ENCODE peak calls at places on chromosomes 13 and 19, in four cellular contexts. One of them, this sample, is unnamed.

GRCh38 chr13:21800847-21801616 is 130.2 kb downstream of the FGF9 start:
- DNase-seq in heart left ventricle: no peak
- DNase-seq in GM06990: no peak
- DNase-seq in ovary: no peak
- DNase-seq in this sample: peak; percentile 75

GRCh38 chr13:64556391-64556790 is 2673.7 kb downstream of the PCDH9 start:
- DNase-seq in heart left ventricle: no peak
- DNase-seq in GM06990: no peak
- DNase-seq in ovary: no peak
- DNase-seq in this sample: no peak

GRCh38 chr19:40714519-40715299 is 2.0 kb downstream of the COQ8B start:
- DNase-seq in heart left ventricle: peak; percentile 95
- DNase-seq in GM06990: peak; percentile 92
- DNase-seq in ovary: peak; percentile 97
- DNase-seq in this sample: peak; percentile 92

GRCh38 chr19:38686530-38686888 is 39.1 kb downstream of the ACTN4 start:
- DNase-seq in ovary: no peak
- DNase-seq in GM06990: peak; percentile 43
- DNase-seq in heart left ventricle: no peak
- DNase-seq in this sample: no peak

GRCh38 chr13:99606322-99607089 is 105.2 kb downstream of the TM9SF2 start:
- DNase-seq in heart left ventricle: peak; percentile 93
- DNase-seq in ovary: peak; percentile 93
- DNase-seq in GM06990: peak; percentile 91
- DNase-seq in this sample: peak; percentile 88

GRCh38 chr13:100098445-100099116 is 9.7 kb downstream of the PCCA start:
- DNase-seq in ovary: no peak
- DNase-seq in heart left ventricle: no peak
- DNase-seq in GM06990: no peak
- DNase-seq in this sample: no peak

GRCh38 chr13:33904431-33904830 is 86.5 kb downstream of the RFC3 start:
- DNase-seq in ovary: no peak
- DNase-seq in heart left ventricle: no peak
- DNase-seq in GM06990: no peak
- DNase-seq in this sample: no peak

GRCh38 chr19:16293133-16294085 is 31.2 kb upstream of the KLF2 start:
- DNase-seq in GM06990: no peak
- DNase-seq in heart left ventricle: peak; percentile 78
- DNase-seq in ovary: peak; percentile 92
- DNase-seq in this sample: peak; percentile 8

GRCh38 chr13:114077938-114078335 is 54.5 kb downstream of the RASA3 start:
- DNase-seq in ovary: peak; percentile 26
- DNase-seq in GM06990: no peak
- DNase-seq in heart left ventricle: peak; percentile 19
- DNase-seq in this sample: no peak

GRCh38 chr13:24308488-24309020 is 826 bp upstream of the C1QTNF9 start:
- DNase-seq in heart left ventricle: no peak
- DNase-seq in ovary: no peak
- DNase-seq in GM06990: no peak
- DNase-seq in this sample: no peak

GRCh38 chr13:41966671-41967070 is 5.8 kb upstream of the VWA8 start:
- DNase-seq in heart left ventricle: no peak
- DNase-seq in ovary: no peak
- DNase-seq in GM06990: no peak
- DNase-seq in this sample: peak; percentile 50

GRCh38 chr19:919157-920050 is 2.3 kb downstream of the KISS1R start:
- DNase-seq in heart left ventricle: no peak
- DNase-seq in ovary: no peak
- DNase-seq in GM06990: peak; percentile 69
- DNase-seq in this sample: peak; percentile 62

GRCh38 chr19:2719910-2720776 is 1.0 kb downstream of the DIRAS1 start:
- DNase-seq in heart left ventricle: peak; percentile 49
- DNase-seq in ovary: no peak
- DNase-seq in GM06990: no peak
- DNase-seq in this sample: no peak

GRCh38 chr19:38046254-38047047 is 139.4 kb downstream of the SIPA1L3 start:
- DNase-seq in GM06990: peak; percentile 87
- DNase-seq in ovary: no peak
- DNase-seq in heart left ventricle: no peak
- DNase-seq in this sample: no peak

GRCh38 chr13:21676611-21677021 is 5.7 kb downstream of the FGF9 start:
- DNase-seq in GM06990: no peak
- DNase-seq in ovary: no peak
- DNase-seq in heart left ventricle: peak; percentile 43
- DNase-seq in this sample: peak; percentile 48

GRCh38 chr13:20699715-20700114 is 3.8 kb upstream of the IL17D start:
- DNase-seq in GM06990: no peak
- DNase-seq in heart left ventricle: no peak
- DNase-seq in ovary: no peak
- DNase-seq in this sample: no peak

GRCh38 chr13:30034448-30034795 is 184.0 kb upstream of the UBL3 start:
- DNase-seq in ovary: no peak
- DNase-seq in heart left ventricle: no peak
- DNase-seq in GM06990: no peak
- DNase-seq in this sample: no peak

DNA sequence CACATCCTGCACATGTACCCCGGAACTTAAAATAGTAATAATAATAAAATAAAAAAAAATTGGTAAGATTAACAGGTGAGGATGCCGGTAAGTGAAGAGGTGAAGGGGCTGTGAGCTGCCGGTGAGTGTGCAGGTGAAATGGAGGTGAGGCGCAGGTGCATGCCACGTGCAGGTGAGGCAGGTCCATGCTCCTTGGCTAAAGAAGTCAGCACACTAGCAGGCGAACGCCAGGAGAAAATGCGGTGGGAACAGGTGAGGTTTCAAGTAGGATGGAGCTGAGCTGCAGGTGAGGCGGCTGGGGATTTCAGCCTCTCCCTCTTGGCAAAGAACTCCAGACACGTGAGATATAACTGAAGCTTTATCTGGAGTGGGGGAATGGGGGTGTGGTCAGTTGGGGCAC is 7.5 kb upstream of the TNFSF14 start:
- DNase-seq in GM06990: no peak
- DNase-seq in heart left ventricle: no peak
- DNase-seq in ovary: no peak
- DNase-seq in this sample: no peak
- H3K4me3 ChIP-seq in GM06990: peak overlapping the region; percentile 15
- H3K4me3 ChIP-seq in heart left ventricle: no peak overlapping the region
- H3K4me3 ChIP-seq in ovary: no peak overlapping the region
- H3K4me3 ChIP-seq in this sample: no peak overlapping the region

GRCh38 chr13:44191504-44192171 is 182.0 kb upstream of the SERP2 start:
- DNase-seq in GM06990: no peak
- DNase-seq in ovary: no peak
- DNase-seq in heart left ventricle: peak; percentile 59
- DNase-seq in this sample: peak; percentile 67
- TF ChIP-seq CTCF in GM06990: peak; percentile 64
- TF ChIP-seq CTCF in ovary: peak; percentile 55
- TF ChIP-seq CTCF in heart left ventricle: peak; percentile 78
- TF ChIP-seq CTCF in this sample: peak; percentile 67

GRCh38 chr19:12886943-12887747 is at the start of gene KLF1:
- DNase-seq in heart left ventricle: no peak
- DNase-seq in GM06990: no peak
- DNase-seq in ovary: no peak
- DNase-seq in this sample: no peak

GRCh38 chr19:12884926-12885748 is 1.9 kb downstream of the KLF1 start:
- DNase-seq in ovary: peak; percentile 60
- DNase-seq in GM06990: peak; percentile 96
- DNase-seq in heart left ventricle: peak; percentile 72
- DNase-seq in this sample: peak; percentile 93

GRCh38 chr19:12884627-12884925 is 2.4 kb downstream of the KLF1 start:
- DNase-seq in GM06990: no peak
- DNase-seq in heart left ventricle: no peak
- DNase-seq in ovary: no peak
- DNase-seq in this sample: no peak

GRCh38 chr19:12884202-12884601 is 2.8 kb downstream of the KLF1 start:
- DNase-seq in heart left ventricle: no peak
- DNase-seq in ovary: no peak
- DNase-seq in GM06990: no peak
- DNase-seq in this sample: no peak

GRCh38 chr19:12885749-12886706 is 973 bp downstream of the KLF1 start:
- DNase-seq in GM06990: no peak
- DNase-seq in heart left ventricle: no peak
- DNase-seq in ovary: no peak
- DNase-seq in this sample: no peak
- H3K4me3 ChIP-seq in GM06990: peak overlapping the region; percentile 55
- H3K4me3 ChIP-seq in heart left ventricle: peak overlapping the region; percentile 41
- H3K4me3 ChIP-seq in ovary: no peak overlapping the region
- H3K4me3 ChIP-seq in this sample: peak overlapping the region; percentile 38

DNA sequence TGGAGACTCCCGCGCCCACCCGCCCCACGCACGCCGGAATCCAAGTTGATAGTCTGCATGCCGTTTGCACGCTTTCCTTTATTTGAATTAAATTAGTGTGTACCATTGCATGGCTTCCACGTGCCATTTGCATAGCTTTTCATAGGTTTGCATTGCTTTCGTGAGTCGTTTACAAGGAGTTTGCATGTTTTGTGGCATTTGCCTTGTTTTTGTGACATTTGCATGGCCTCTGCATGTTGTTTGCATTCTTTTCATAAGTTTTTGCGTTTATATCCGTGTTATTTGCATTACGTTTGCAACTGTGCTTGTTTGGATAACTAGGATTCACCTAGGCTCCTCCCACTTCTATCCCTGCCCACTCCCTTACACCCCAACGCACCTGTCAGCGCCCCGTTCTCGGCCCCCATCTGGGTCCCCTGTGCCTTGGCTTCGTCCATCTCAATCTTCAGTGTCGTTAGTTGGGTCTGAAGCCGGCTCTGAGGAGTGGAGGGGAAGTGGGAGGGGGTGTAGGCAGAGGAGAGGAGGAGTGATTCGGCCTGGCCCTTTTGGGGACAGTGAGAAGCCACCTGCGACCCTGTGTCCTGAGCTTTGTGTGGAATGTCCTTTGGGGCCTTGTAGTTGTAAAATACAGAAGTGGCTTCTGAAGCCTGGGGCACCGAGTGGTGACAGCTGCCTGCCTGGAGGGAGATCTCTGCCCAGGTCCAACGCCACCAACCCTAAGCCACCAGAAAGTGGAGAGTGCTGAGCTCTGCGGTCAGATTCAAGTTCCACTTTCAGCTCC is 2.4 kb downstream of the CCDC194 start:
- DNase-seq in GM06990: no peak
- DNase-seq in heart left ventricle: no peak
- DNase-seq in ovary: no peak
- DNase-seq in this sample: no peak
- TF ChIP-seq CTCF in GM06990: no peak
- TF ChIP-seq CTCF in heart left ventricle: no peak
- TF ChIP-seq CTCF in ovary: no peak
- TF ChIP-seq CTCF in this sample: no peak

DNA sequence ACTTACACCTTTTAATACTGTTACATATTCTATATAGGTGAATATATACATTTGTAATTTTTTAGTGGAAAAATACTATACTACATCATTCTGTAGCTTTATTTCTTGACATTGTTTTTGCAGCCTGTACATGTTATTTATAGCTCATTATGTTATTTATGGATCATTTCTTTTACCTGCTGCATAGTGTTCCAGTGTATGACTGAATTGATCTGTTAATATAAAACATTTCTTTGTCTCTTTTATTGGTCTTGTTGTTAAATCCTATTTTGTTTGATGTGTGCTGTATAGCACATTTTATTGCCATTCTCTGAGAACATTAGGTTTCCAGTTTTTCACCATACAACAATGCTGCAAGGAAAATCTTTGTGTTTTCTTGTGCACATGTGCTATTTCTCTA is 2.4 kb downstream of the SETDB2 start:
- DNase-seq in GM06990: no peak
- DNase-seq in heart left ventricle: no peak
- DNase-seq in ovary: no peak
- DNase-seq in this sample: no peak
- H3K4me3 ChIP-seq in GM06990: no peak overlapping the region
- H3K4me3 ChIP-seq in heart left ventricle: no peak overlapping the region
- H3K4me3 ChIP-seq in ovary: no peak overlapping the region
- H3K4me3 ChIP-seq in this sample: no peak overlapping the region

GRCh38 chr19:43779820-43780219 is 953 bp downstream of the KCNN4 start:
- DNase-seq in ovary: no peak
- DNase-seq in heart left ventricle: no peak
- DNase-seq in GM06990: no peak
- DNase-seq in this sample: no peak
- TF ChIP-seq CTCF in ovary: no peak
- TF ChIP-seq CTCF in heart left ventricle: no peak
- TF ChIP-seq CTCF in GM06990: peak; percentile 53
- TF ChIP-seq CTCF in this sample: peak; percentile 21

DNA sequence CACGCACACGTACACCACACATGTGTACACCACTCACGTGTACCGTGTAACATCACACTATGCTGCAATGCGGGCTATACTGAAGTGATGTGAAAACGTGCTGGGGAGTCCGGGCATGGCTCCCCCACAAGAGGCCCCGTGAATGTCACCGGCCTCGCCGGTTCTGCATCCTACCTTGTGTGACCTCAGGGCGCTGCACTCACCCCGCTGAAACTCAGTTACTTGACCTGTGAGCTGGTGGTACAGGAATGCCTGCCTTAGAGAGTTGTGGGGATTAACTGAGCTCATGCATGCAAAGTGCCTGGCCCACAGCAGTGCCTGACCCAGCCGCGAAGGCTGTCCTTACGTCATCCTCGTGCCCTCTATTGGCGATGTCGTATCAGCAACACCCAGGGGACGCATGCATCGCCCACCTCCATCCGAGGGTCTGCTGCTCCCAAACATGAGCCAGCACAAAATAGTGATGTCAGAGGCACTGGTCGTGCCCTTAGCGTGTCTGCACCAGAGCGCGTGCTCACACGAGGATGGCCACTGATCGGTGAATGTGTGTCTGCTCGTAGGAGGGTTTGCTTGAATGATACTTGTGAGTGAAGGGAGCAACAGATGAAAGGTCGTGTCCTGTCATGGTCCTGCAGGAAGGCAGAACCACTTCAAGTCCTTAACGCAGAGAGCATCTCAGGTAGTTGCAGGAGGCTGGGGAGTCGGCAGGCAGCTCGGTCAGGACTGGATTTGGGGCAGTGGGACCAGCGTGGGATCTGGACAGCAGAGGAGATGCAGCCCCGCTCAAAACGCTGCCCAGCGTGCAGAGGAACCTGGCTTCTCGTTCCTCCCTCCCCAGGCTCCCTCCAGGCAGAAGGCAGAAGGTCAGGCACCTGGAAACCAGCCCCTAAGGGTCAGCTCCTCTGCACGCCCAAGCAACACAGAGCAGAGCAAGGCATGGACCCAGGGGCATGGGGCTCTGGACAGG is 126.2 kb upstream of the SPACA7 start:
- DNase-seq in heart left ventricle: no peak
- DNase-seq in GM06990: no peak
- DNase-seq in ovary: no peak
- DNase-seq in this sample: no peak
- H3K4me3 ChIP-seq in heart left ventricle: no peak overlapping the region
- H3K4me3 ChIP-seq in GM06990: no peak overlapping the region
- H3K4me3 ChIP-seq in ovary: no peak overlapping the region
- H3K4me3 ChIP-seq in this sample: no peak overlapping the region

GRCh38 chr19:49916839-49917733 is 11.9 kb upstream of the ATF5 start:
- DNase-seq in GM06990: no peak
- DNase-seq in ovary: no peak
- DNase-seq in heart left ventricle: no peak
- DNase-seq in this sample: peak; percentile 35
- TF ChIP-seq CTCF in GM06990: peak; percentile 59
- TF ChIP-seq CTCF in ovary: no peak
- TF ChIP-seq CTCF in heart left ventricle: no peak
- TF ChIP-seq CTCF in this sample: peak; percentile 55

This sample was measured in epithelial cell of esophagus.